ENCODE peak calls at places on chromosomes 5 and 9, in six cellular contexts. One of them, this sample, is unnamed.

GRCh38 chr5:139251281-139251687 is 42.3 kb upstream of the MATR3 start:
- DNase-seq in IMR-90: no peak
- DNase-seq in adrenal gland: no peak
- DNase-seq in heart right ventricle: no peak
- DNase-seq in tibial nerve: no peak
- DNase-seq in heart left ventricle: no peak
- DNase-seq in this sample: peak; percentile 38

GRCh38 chr5:8845316-8845715 is 700.6 kb downstream of the SEMA5A start:
- DNase-seq in IMR-90: peak; percentile 71
- DNase-seq in adrenal gland: no peak
- DNase-seq in heart right ventricle: no peak
- DNase-seq in tibial nerve: no peak
- DNase-seq in heart left ventricle: no peak
- DNase-seq in this sample: no peak

GRCh38 chr5:133853972-133854371 is 114.5 kb downstream of the C5orf15 start:
- DNase-seq in IMR-90: no peak
- DNase-seq in adrenal gland: no peak
- DNase-seq in heart right ventricle: no peak
- DNase-seq in tibial nerve: no peak
- DNase-seq in heart left ventricle: no peak
- DNase-seq in this sample: no peak

GRCh38 chr5:9375756-9376155 is 170.1 kb downstream of the SEMA5A start:
- DNase-seq in IMR-90: no peak
- DNase-seq in adrenal gland: no peak
- DNase-seq in heart right ventricle: no peak
- DNase-seq in tibial nerve: no peak
- DNase-seq in heart left ventricle: no peak
- DNase-seq in this sample: no peak

GRCh38 chr5:5665225-5666075 is 243.0 kb downstream of the ICE1 start:
- DNase-seq in IMR-90: no peak
- DNase-seq in adrenal gland: no peak
- DNase-seq in heart right ventricle: no peak
- DNase-seq in tibial nerve: no peak
- DNase-seq in heart left ventricle: no peak
- DNase-seq in this sample: no peak

GRCh38 chr9:111038336-111039202 is at the start of gene LPAR1:
- DNase-seq in IMR-90: peak; percentile 78
- DNase-seq in adrenal gland: peak; percentile 34
- DNase-seq in heart right ventricle: peak; percentile 18
- DNase-seq in tibial nerve: peak; percentile 78
- DNase-seq in heart left ventricle: peak; percentile 58
- DNase-seq in this sample: no peak

GRCh38 chr5:56323505-56323904 is 90.4 kb upstream of the ANKRD55 start:
- DNase-seq in IMR-90: peak; percentile 76
- DNase-seq in adrenal gland: no peak
- DNase-seq in heart right ventricle: no peak
- DNase-seq in tibial nerve: no peak
- DNase-seq in heart left ventricle: no peak
- DNase-seq in this sample: no peak

GRCh38 chr9:89903076-89903475 is 298.3 kb downstream of the GADD45G start:
- DNase-seq in IMR-90: no peak
- DNase-seq in adrenal gland: no peak
- DNase-seq in heart right ventricle: no peak
- DNase-seq in tibial nerve: no peak
- DNase-seq in heart left ventricle: no peak
- DNase-seq in this sample: no peak

GRCh38 chr9:125863920-125864319 is 116.7 kb downstream of the PBX3 start:
- DNase-seq in IMR-90: no peak
- DNase-seq in adrenal gland: no peak
- DNase-seq in heart right ventricle: no peak
- DNase-seq in tibial nerve: no peak
- DNase-seq in heart left ventricle: no peak
- DNase-seq in this sample: no peak

DNA sequence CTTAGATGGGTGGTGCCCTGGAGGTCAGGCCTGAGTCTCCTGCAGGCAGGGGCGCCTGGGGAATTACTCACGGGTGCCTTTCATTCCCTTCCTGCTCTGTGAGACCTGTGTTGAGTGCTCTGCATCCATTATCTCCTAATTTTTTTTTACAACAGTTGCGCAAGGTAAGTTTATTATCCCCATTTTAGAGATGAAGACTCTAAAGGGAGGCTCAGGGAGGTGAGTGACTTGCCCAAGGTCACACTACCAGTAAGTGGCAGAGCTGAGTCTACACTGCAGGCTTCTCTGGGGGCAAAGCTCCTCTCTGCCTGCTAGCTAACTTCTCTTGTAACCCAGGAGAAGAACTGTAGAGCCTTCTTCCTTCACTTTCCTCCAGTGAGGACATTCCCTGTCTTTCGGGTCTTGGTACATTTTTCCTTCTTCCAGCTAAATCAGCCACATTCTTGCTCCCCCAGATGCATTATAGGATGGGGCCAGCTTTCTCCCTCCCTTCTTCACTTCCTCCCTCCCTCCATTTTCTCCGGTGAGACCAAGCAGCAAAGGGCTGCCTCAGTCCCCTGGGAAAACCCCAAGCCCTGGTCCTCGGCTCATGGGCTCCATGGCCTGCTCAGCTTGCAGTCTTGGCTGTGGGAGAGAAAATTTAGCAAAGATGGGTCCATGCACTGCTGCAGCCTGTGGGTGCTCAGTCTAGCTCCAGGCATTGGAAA is 1.8 kb downstream of the PRR7 start:
- DNase-seq in IMR-90: no peak
- DNase-seq in adrenal gland: no peak
- DNase-seq in heart right ventricle: no peak
- DNase-seq in tibial nerve: no peak
- DNase-seq in heart left ventricle: no peak
- DNase-seq in this sample: no peak
- H3K4me3 ChIP-seq in IMR-90: no peak overlapping the region
- H3K4me3 ChIP-seq in adrenal gland: no peak overlapping the region
- H3K4me3 ChIP-seq in heart right ventricle: no peak overlapping the region
- H3K4me3 ChIP-seq in tibial nerve: no peak overlapping the region
- H3K4me3 ChIP-seq in heart left ventricle: no peak overlapping the region
- H3K4me3 ChIP-seq in this sample: no peak overlapping the region

GRCh38 chr5:155512302-155512701 is 498.7 kb downstream of the KIF4B start:
- DNase-seq in IMR-90: no peak
- DNase-seq in adrenal gland: no peak
- DNase-seq in heart right ventricle: no peak
- DNase-seq in tibial nerve: no peak
- DNase-seq in heart left ventricle: no peak
- DNase-seq in this sample: no peak

GRCh38 chr5:155508673-155509072 is 495.1 kb downstream of the KIF4B start:
- DNase-seq in IMR-90: no peak
- DNase-seq in adrenal gland: no peak
- DNase-seq in heart right ventricle: no peak
- DNase-seq in tibial nerve: no peak
- DNase-seq in heart left ventricle: no peak
- DNase-seq in this sample: no peak

GRCh38 chr5:155514105-155514563 is 500.6 kb downstream of the KIF4B start:
- DNase-seq in IMR-90: no peak
- DNase-seq in adrenal gland: no peak
- DNase-seq in heart right ventricle: no peak
- DNase-seq in tibial nerve: no peak
- DNase-seq in heart left ventricle: no peak
- DNase-seq in this sample: no peak
- H3K27ac ChIP-seq in IMR-90: no peak overlapping the region
- H3K27ac ChIP-seq in adrenal gland: no peak overlapping the region
- H3K27ac ChIP-seq in heart right ventricle: no peak overlapping the region
- H3K27ac ChIP-seq in tibial nerve: no peak overlapping the region
- H3K27ac ChIP-seq in heart left ventricle: no peak overlapping the region
- H3K27ac ChIP-seq in this sample: no peak overlapping the region

GRCh38 chr9:26169684-26170083 is 491.4 kb upstream of the TUSC1 start:
- DNase-seq in IMR-90: peak; percentile 13
- DNase-seq in adrenal gland: no peak
- DNase-seq in heart right ventricle: no peak
- DNase-seq in tibial nerve: no peak
- DNase-seq in heart left ventricle: no peak
- DNase-seq in this sample: no peak

GRCh38 chr9:26172301-26172700 is 494.1 kb upstream of the TUSC1 start:
- DNase-seq in IMR-90: no peak
- DNase-seq in adrenal gland: no peak
- DNase-seq in heart right ventricle: no peak
- DNase-seq in tibial nerve: no peak
- DNase-seq in heart left ventricle: no peak
- DNase-seq in this sample: no peak

GRCh38 chr9:26170224-26170623 is 492.0 kb upstream of the TUSC1 start:
- DNase-seq in IMR-90: no peak
- DNase-seq in adrenal gland: no peak
- DNase-seq in heart right ventricle: no peak
- DNase-seq in tibial nerve: peak; percentile 9
- DNase-seq in heart left ventricle: no peak
- DNase-seq in this sample: no peak

GRCh38 chr9:26176628-26177027 is 498.4 kb upstream of the TUSC1 start:
- DNase-seq in IMR-90: no peak
- DNase-seq in adrenal gland: no peak
- DNase-seq in heart right ventricle: no peak
- DNase-seq in tibial nerve: no peak
- DNase-seq in heart left ventricle: no peak
- DNase-seq in this sample: no peak

GRCh38 chr9:26175264-26175663 is 497.0 kb upstream of the TUSC1 start:
- DNase-seq in IMR-90: no peak
- DNase-seq in adrenal gland: no peak
- DNase-seq in heart right ventricle: no peak
- DNase-seq in tibial nerve: no peak
- DNase-seq in heart left ventricle: no peak
- DNase-seq in this sample: no peak
- H3K4me1 ChIP-seq in IMR-90: no peaks in the 10 kb centered on the region
- H3K4me1 ChIP-seq in adrenal gland: no peaks in the 10 kb centered on the region
- H3K4me1 ChIP-seq in heart right ventricle: no peaks in the 10 kb centered on the region
- H3K4me1 ChIP-seq in tibial nerve: no peaks in the 10 kb centered on the region
- H3K4me1 ChIP-seq in heart left ventricle: no peaks in the 10 kb centered on the region
- H3K4me1 ChIP-seq in this sample: no peaks in the 10 kb centered on the region

GRCh38 chr5:100890514-100891008 is 12.5 kb downstream of the ST8SIA4 start:
- DNase-seq in IMR-90: no peak
- DNase-seq in adrenal gland: no peak
- DNase-seq in heart right ventricle: no peak
- DNase-seq in tibial nerve: no peak
- DNase-seq in heart left ventricle: no peak
- DNase-seq in this sample: no peak

GRCh38 chr5:100889896-100890295 is 13.2 kb downstream of the ST8SIA4 start:
- DNase-seq in IMR-90: no peak
- DNase-seq in adrenal gland: no peak
- DNase-seq in heart right ventricle: no peak
- DNase-seq in tibial nerve: no peak
- DNase-seq in heart left ventricle: no peak
- DNase-seq in this sample: no peak

GRCh38 chr5:100889165-100889564 is 13.9 kb downstream of the ST8SIA4 start:
- DNase-seq in IMR-90: no peak
- DNase-seq in adrenal gland: no peak
- DNase-seq in heart right ventricle: no peak
- DNase-seq in tibial nerve: no peak
- DNase-seq in heart left ventricle: no peak
- DNase-seq in this sample: peak; percentile 63
- H3K4me3 ChIP-seq in IMR-90: no peak overlapping the region
- H3K4me3 ChIP-seq in adrenal gland: no peak overlapping the region
- H3K4me3 ChIP-seq in heart right ventricle: no peak overlapping the region
- H3K4me3 ChIP-seq in tibial nerve: no peak overlapping the region
- H3K4me3 ChIP-seq in heart left ventricle: peak overlapping the region; percentile 50
- H3K4me3 ChIP-seq in this sample: peak overlapping the region; percentile 30

GRCh38 chr5:112390327-112390726 is 28.8 kb downstream of the EPB41L4A start:
- DNase-seq in IMR-90: no peak
- DNase-seq in adrenal gland: no peak
- DNase-seq in heart right ventricle: no peak
- DNase-seq in tibial nerve: no peak
- DNase-seq in heart left ventricle: no peak
- DNase-seq in this sample: no peak
- H3K27ac ChIP-seq in IMR-90: no peak overlapping the region
- H3K27ac ChIP-seq in adrenal gland: no peak overlapping the region
- H3K27ac ChIP-seq in heart right ventricle: no peak overlapping the region
- H3K27ac ChIP-seq in tibial nerve: no peak overlapping the region
- H3K27ac ChIP-seq in heart left ventricle: no peak overlapping the region
- H3K27ac ChIP-seq in this sample: no peak overlapping the region

DNA sequence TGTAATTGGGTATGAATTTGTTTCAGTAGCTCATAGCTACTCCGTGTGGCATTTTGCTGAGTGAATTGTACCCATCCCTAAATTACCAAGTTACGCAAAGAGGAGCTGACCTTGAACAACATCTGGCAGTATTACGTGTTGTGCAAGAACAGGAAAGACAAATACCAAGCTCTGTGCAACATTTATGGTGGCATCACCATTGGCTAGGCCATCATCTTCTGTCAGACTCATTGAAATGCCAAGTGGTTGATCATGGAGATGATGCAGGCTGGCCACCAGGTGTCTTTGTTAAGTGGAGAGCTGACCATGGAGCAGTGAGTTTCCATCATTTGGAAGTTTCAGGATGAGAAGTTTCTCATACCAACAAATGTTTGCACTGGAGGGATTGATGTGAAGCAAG is 15.0 kb downstream of the ZSWIM6 start:
- DNase-seq in IMR-90: no peak
- DNase-seq in adrenal gland: no peak
- DNase-seq in heart right ventricle: no peak
- DNase-seq in tibial nerve: no peak
- DNase-seq in heart left ventricle: no peak
- DNase-seq in this sample: no peak
- H3K4me1 ChIP-seq in IMR-90: peaks cover 12% of the 10 kb centered on the region
- H3K4me1 ChIP-seq in adrenal gland: peaks cover 3% of the 10 kb centered on the region
- H3K4me1 ChIP-seq in heart right ventricle: peaks cover 72% of the 10 kb centered on the region
- H3K4me1 ChIP-seq in tibial nerve: no peaks in the 10 kb centered on the region
- H3K4me1 ChIP-seq in heart left ventricle: peaks cover 46% of the 10 kb centered on the region
- H3K4me1 ChIP-seq in this sample: peaks cover 5% of the 10 kb centered on the region

GRCh38 chr5:95619096-95619495 is 791 bp upstream of the GPR150 start:
- DNase-seq in IMR-90: peak; percentile 56
- DNase-seq in adrenal gland: no peak
- DNase-seq in heart right ventricle: no peak
- DNase-seq in tibial nerve: no peak
- DNase-seq in heart left ventricle: no peak
- DNase-seq in this sample: no peak
- H3K4me3 ChIP-seq in IMR-90: no peak overlapping the region
- H3K4me3 ChIP-seq in adrenal gland: no peak overlapping the region
- H3K4me3 ChIP-seq in heart right ventricle: no peak overlapping the region
- H3K4me3 ChIP-seq in tibial nerve: peak overlapping the region; percentile 70
- H3K4me3 ChIP-seq in heart left ventricle: peak overlapping the region; percentile 67
- H3K4me3 ChIP-seq in this sample: peak overlapping the region; percentile 38

GRCh38 chr5:96198673-96199072 is 234.4 kb downstream of the PCSK1 start:
- DNase-seq in IMR-90: peak; percentile 70
- DNase-seq in adrenal gland: no peak
- DNase-seq in heart right ventricle: no peak
- DNase-seq in tibial nerve: no peak
- DNase-seq in heart left ventricle: no peak
- DNase-seq in this sample: no peak
- H3K27ac ChIP-seq in IMR-90: no peak overlapping the region
- H3K27ac ChIP-seq in adrenal gland: no peak overlapping the region
- H3K27ac ChIP-seq in heart right ventricle: no peak overlapping the region
- H3K27ac ChIP-seq in tibial nerve: no peak overlapping the region
- H3K27ac ChIP-seq in heart left ventricle: no peak overlapping the region
- H3K27ac ChIP-seq in this sample: no peak overlapping the region

This sample was measured in CD4-positive, alpha-beta memory T cell.